ENCODE peak calls at places on chromosome 19, in eight cellular contexts. D is effector memory CD8-positive, alpha-beta T cell; Q is CD8-positive, alpha-beta memory T cell; R is A673; L is stimulated activated CD4-positive, alpha-beta T cell treated with anti-CD3 and anti-CD28 coated beads, Interleukin-4, amount 100 ng/mL, for 1 hour; K is AG09319; F is Caco-2; H is pons. Y is an unnamed sample.

GRCh38 chr19:19083413-19084178 is 19.8 kb downstream of the SLC25A42 start:
- DNase-seq in L (no peak), R (no peak), D (no peak), Q (no peak), F (no peak), H (no peak), K (no peak), Y (no peak)

GRCh38 chr19:50199254-50199545 is 4.2 kb upstream of the MYH14 start:
- DNase-seq in K (no peak), R (no peak), F (no peak), L (no peak), D (no peak), H (no peak), Q (no peak), Y (no peak)

GRCh38 chr19:18379803-18380747 is 5.9 kb upstream of the GDF15 start:
- DNase-seq in R (no peak), F (peak; percentile 90), K (peak; percentile 84), L (no peak), H (no peak), Q (no peak), D (no peak), Y (peak; percentile 82)

GRCh38 chr19:19997656-19998268 is 41.5 kb downstream of the ZNF682 start:
- DNase-seq in R (peak; percentile 3), L (peak; percentile 37), K (no peak), Q (peak; percentile 19), F (peak; percentile 4), H (no peak), D (peak; percentile 42), Y (peak; percentile 6)

GRCh38 chr19:14616310-14616870 is 33.5 kb downstream of the CLEC17A start:
- DNase-seq in D (no peak), H (no peak), F (peak; percentile 20), L (no peak), K (no peak), Q (no peak), R (no peak), Y (no peak)

GRCh38 chr19:18764591-18765051 is 26.5 kb downstream of the COMP start:
- DNase-seq in Q (no peak), L (no peak), K (no peak), H (no peak), F (no peak), R (no peak), D (no peak), Y (no peak)

GRCh38 chr19:16527971-16528521 is 14.2 kb downstream of the CHERP start:
- DNase-seq in Q (peak; percentile 26), L (peak; percentile 46), F (no peak), D (peak; percentile 29), R (peak; percentile 42), H (no peak), K (no peak), Y (peak; percentile 62)

GRCh38 chr19:35899547-35900214 is 659 bp downstream of the NFKBID start:
- DNase-seq in L (peak; percentile 88), H (peak; percentile 64), F (peak; percentile 78), D (peak; percentile 79), R (peak; percentile 94), Q (peak; percentile 86), K (peak; percentile 46), Y (peak; percentile 76)

GRCh38 chr19:54795763-54796162 is 7.6 kb upstream of the KIR2DL4 start:
- DNase-seq in R (no peak), Q (no peak), F (no peak), D (no peak), H (peak; percentile 15), L (no peak), K (no peak), Y (no peak)

Y was measured in SK-MEL-5.